ENCODE peak calls at places on chromosomes 16 and 17, in nine cellular contexts. L is heart right ventricle, B is mesenchymal stem cell, T is lower lobe of right lung, C is H9, X is tibial nerve, Z is DND-41, M is AG04450, A is Karpas-422. D is an unnamed sample.

GRCh38 chr17:82678265-82678891 is 20.1 kb downstream of the RAB40B start:
- DNase-seq in L (no peak), B (no peak), T (no peak), C (no peak), X (no peak), Z (no peak), M (no peak), A (no peak), D (no peak)

GRCh38 chr17:7846765-7847661 is 7.9 kb upstream of the TMEM88 start:
- DNase-seq in L (no peak), B (no peak), T (peak; percentile 46), C (peak; percentile 41), X (no peak), Z (no peak), M (no peak), A (no peak), D (no peak)

GRCh38 chr17:57284984-57285646 is 28.8 kb downstream of the MSI2 start:
- DNase-seq in L (no peak), B (no peak), T (no peak), C (no peak), X (no peak), Z (peak; percentile 90), M (no peak), A (no peak), D (no peak)

GRCh38 chr17:57559226-57559625 is 185.9 kb downstream of the CCDC182 start:
- DNase-seq in L (no peak), B (no peak), T (no peak), C (no peak), X (no peak), Z (no peak), M (no peak), A (no peak), D (no peak)

GRCh38 chr16:11053916-11054460 is 109.6 kb downstream of the CLEC16A start:
- DNase-seq in L (no peak), B (no peak), T (no peak), C (no peak), X (no peak), Z (peak; percentile 69), M (no peak), A (no peak), D (no peak)

GRCh38 chr17:4389079-4389478 is 22.6 kb upstream of the UBE2G1 start:
- DNase-seq in L (no peak), B (no peak), T (no peak), C (peak; percentile 91), X (no peak), Z (no peak), M (no peak), A (no peak), D (no peak)

GRCh38 chr17:44005865-44006580 is 1.6 kb downstream of the NAGS start:
- DNase-seq in L (no peak), B (peak; percentile 33), T (peak; percentile 75), C (peak; percentile 91), X (no peak), Z (no peak), M (no peak), A (no peak), D (no peak)

GRCh38 chr16:67268136-67268579 is 11.2 kb upstream of the PLEKHG4 start:
- DNase-seq in L (peak; percentile 55), B (peak; percentile 95), T (peak; percentile 69), C (peak; percentile 24), X (no peak), Z (no peak), M (peak; percentile 42), A (no peak), D (no peak)

GRCh38 chr16:78269251-78269650 is 169.8 kb downstream of the WWOX start:
- DNase-seq in L (no peak), B (no peak), T (no peak), C (no peak), X (no peak), Z (no peak), M (no peak), A (no peak), D (no peak)

GRCh38 chr17:75315541-75316243 is 26.5 kb upstream of the SLC25A19 start:
- DNase-seq in L (no peak), B (peak; percentile 42), T (no peak), C (no peak), X (no peak), Z (no peak), M (no peak), A (no peak), D (no peak)

GRCh38 chr17:38426441-38426840 is 1.8 kb upstream of the ARHGAP23 start:
- DNase-seq in L (no peak), B (no peak), T (no peak), C (no peak), X (no peak), Z (no peak), M (no peak), A (no peak), D (no peak)

GRCh38 chr17:38429476-38430100 is 1.3 kb downstream of the ARHGAP23 start:
- DNase-seq in L (no peak), B (peak; percentile 25), T (no peak), C (no peak), X (no peak), Z (no peak), M (no peak), A (no peak), D (no peak)

GRCh38 chr17:38427160-38427949 is 909 bp upstream of the ARHGAP23 start:
- DNase-seq in L (no peak), B (no peak), T (no peak), C (no peak), X (no peak), Z (peak; percentile 24), M (no peak), A (no peak), D (no peak)

GRCh38 chr17:38428643-38429371 is 543 bp downstream of the ARHGAP23 start:
- DNase-seq in L (peak; percentile 76), B (peak; percentile 74), T (peak; percentile 65), C (peak; percentile 63), X (no peak), Z (peak; percentile 85), M (no peak), A (no peak), D (peak; percentile 46)

DNA sequence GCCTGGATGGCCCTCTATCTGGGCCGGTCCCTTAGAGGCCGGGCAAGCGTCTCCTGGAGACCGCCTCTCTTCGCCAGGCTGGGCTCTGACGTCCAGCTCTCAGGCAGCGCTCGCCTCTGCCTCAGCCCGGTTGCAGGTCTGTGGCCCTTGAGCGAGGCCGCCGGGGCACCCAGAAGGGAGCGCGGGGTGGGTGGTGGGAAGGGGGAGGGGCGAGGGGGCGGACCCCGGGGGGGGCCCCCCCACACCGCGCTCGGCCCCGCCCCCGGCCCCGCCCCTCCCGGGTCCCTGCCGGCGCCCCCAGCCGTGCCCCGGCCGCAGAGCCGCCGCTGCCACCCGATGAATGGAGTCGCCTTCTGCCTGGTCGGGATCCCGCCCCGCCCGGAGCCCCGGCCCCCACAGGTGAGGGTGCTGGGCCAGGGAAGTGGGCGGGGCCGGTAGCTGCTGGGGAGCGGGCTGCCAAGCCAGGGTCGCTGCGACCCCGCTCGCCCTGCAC is at the start of gene ARHGAP23:
- DNase-seq in L (peak; percentile 77), B (peak; percentile 80), T (peak; percentile 79), C (peak; percentile 84), X (no peak), Z (peak; percentile 75), M (peak; percentile 47), A (no peak), D (peak; percentile 87)
- H3K27ac ChIP-seq in L (peak within 1 kb of the TSS; percentile 97), B (peak within 1 kb of the TSS; percentile 92), T (peak within 1 kb of the TSS; percentile 84), C (no peak within 1 kb of the TSS), X (peak within 1 kb of the TSS; percentile 84), Z (peak within 1 kb of the TSS; percentile 95), M (peak within 1 kb of the TSS; percentile 77), A (no peak within 1 kb of the TSS), D (peak within 1 kb of the TSS; percentile 100)

GRCh38 chr16:86665929-86666328 is 87.6 kb downstream of the FOXL1 start:
- DNase-seq in L (no peak), B (no peak), T (no peak), C (no peak), X (no peak), Z (no peak), M (no peak), A (no peak), D (no peak)
- H3K27ac ChIP-seq in L (no peak overlapping the region), B (peak overlapping the region; percentile 76), T (no peak overlapping the region), C (no peak overlapping the region), X (no peak overlapping the region), Z (no peak overlapping the region), M (no peak overlapping the region), A (no peak overlapping the region), D (no peak overlapping the region)

GRCh38 chr17:2061441-2061797 is 6.5 kb downstream of the HIC1 start:
- DNase-seq in L (no peak), B (peak; percentile 29), T (no peak), C (no peak), X (no peak), Z (no peak), M (no peak), A (no peak), D (no peak)
- H3K27ac ChIP-seq in L (peak overlapping the region; percentile 91), B (no peak overlapping the region), T (peak overlapping the region; percentile 87), C (no peak overlapping the region), X (peak overlapping the region; percentile 92), Z (no peak overlapping the region), M (peak overlapping the region; percentile 57), A (no peak overlapping the region), D (no peak overlapping the region)

GRCh38 chr16:55474821-55475220 is 4.2 kb upstream of the MMP2 start:
- DNase-seq in L (no peak), B (no peak), T (no peak), C (no peak), X (no peak), Z (no peak), M (no peak), A (no peak), D (no peak)
- H3K27ac ChIP-seq in L (no peak overlapping the region), B (no peak overlapping the region), T (no peak overlapping the region), C (no peak overlapping the region), X (no peak overlapping the region), Z (no peak overlapping the region), M (no peak overlapping the region), A (no peak overlapping the region), D (no peak overlapping the region)

GRCh38 chr17:50783905-50784304 is 16.6 kb upstream of the ANKRD40CL start:
- DNase-seq in L (no peak), B (no peak), T (no peak), C (no peak), X (no peak), Z (no peak), M (no peak), A (no peak), D (no peak)

GRCh38 chr17:50785126-50785525 is 17.8 kb upstream of the ANKRD40CL start:
- DNase-seq in L (no peak), B (no peak), T (no peak), C (no peak), X (no peak), Z (no peak), M (no peak), A (no peak), D (no peak)

GRCh38 chr17:50785942-50786570 is 18.7 kb upstream of the ANKRD40CL start:
- DNase-seq in L (peak; percentile 30), B (peak; percentile 70), T (no peak), C (no peak), X (no peak), Z (no peak), M (peak; percentile 66), A (no peak), D (no peak)

GRCh38 chr17:50781167-50781566 is 13.8 kb upstream of the ANKRD40CL start:
- DNase-seq in L (no peak), B (no peak), T (no peak), C (no peak), X (no peak), Z (no peak), M (no peak), A (no peak), D (no peak)

GRCh38 chr17:50783193-50783660 is 15.9 kb upstream of the ANKRD40CL start:
- DNase-seq in L (peak; percentile 86), B (peak; percentile 85), T (peak; percentile 90), C (peak; percentile 98), X (peak; percentile 77), Z (peak; percentile 82), M (peak; percentile 61), A (peak; percentile 91), D (peak; percentile 83)
- H3K27ac ChIP-seq in L (no peak overlapping the region), B (no peak overlapping the region), T (no peak overlapping the region), C (no peak overlapping the region), X (no peak overlapping the region), Z (no peak overlapping the region), M (no peak overlapping the region), A (no peak overlapping the region), D (no peak overlapping the region)

GRCh38 chr17:54864070-54864469 is 36.6 kb upstream of the TOM1L1 start:
- DNase-seq in L (no peak), B (no peak), T (no peak), C (no peak), X (no peak), Z (no peak), M (no peak), A (no peak), D (no peak)
- H3K27ac ChIP-seq in L (no peak overlapping the region), B (no peak overlapping the region), T (no peak overlapping the region), C (no peak overlapping the region), X (no peak overlapping the region), Z (no peak overlapping the region), M (no peak overlapping the region), A (no peak overlapping the region), D (no peak overlapping the region)